ENCODE peak calls at places on chromosomes 4 and X, in nine cellular contexts. One of them, this sample, is unnamed.

GRCh38 chrX:116961872-116962582 is 499.3 kb upstream of the CT83 start:
- DNase-seq in glutamatergic neuron: no peak
- DNase-seq in left lung: no peak
- DNase-seq in astrocyte: no peak
- DNase-seq in bronchial epithelial cell: peak; percentile 17
- DNase-seq in ascending aorta: no peak
- DNase-seq in adrenal gland: no peak
- DNase-seq in right atrium auricular region: no peak
- DNase-seq in fibroblast of lung: no peak
- DNase-seq in this sample: no peak

GRCh38 chr4:72971572-72971971 is 97.9 kb downstream of the COX18 start:
- DNase-seq in glutamatergic neuron: no peak
- DNase-seq in left lung: no peak
- DNase-seq in astrocyte: peak; percentile 97
- DNase-seq in bronchial epithelial cell: peak; percentile 91
- DNase-seq in ascending aorta: no peak
- DNase-seq in adrenal gland: no peak
- DNase-seq in right atrium auricular region: no peak
- DNase-seq in fibroblast of lung: peak; percentile 54
- DNase-seq in this sample: no peak

GRCh38 chrX:21735038-21735752 is 22.7 kb downstream of the SMPX start:
- DNase-seq in glutamatergic neuron: no peak
- DNase-seq in left lung: no peak
- DNase-seq in astrocyte: peak; percentile 76
- DNase-seq in bronchial epithelial cell: no peak
- DNase-seq in ascending aorta: no peak
- DNase-seq in adrenal gland: no peak
- DNase-seq in right atrium auricular region: no peak
- DNase-seq in fibroblast of lung: peak; percentile 64
- DNase-seq in this sample: no peak

GRCh38 chr4:123361195-123361861 is 35.3 kb upstream of the SPRY1 start:
- DNase-seq in glutamatergic neuron: no peak
- DNase-seq in left lung: no peak
- DNase-seq in astrocyte: peak; percentile 86
- DNase-seq in bronchial epithelial cell: peak; percentile 79
- DNase-seq in ascending aorta: peak; percentile 72
- DNase-seq in adrenal gland: peak; percentile 64
- DNase-seq in right atrium auricular region: no peak
- DNase-seq in fibroblast of lung: peak; percentile 97
- DNase-seq in this sample: no peak

GRCh38 chr4:163391756-163392155 is 48.1 kb downstream of the NPY5R start:
- DNase-seq in glutamatergic neuron: no peak
- DNase-seq in left lung: no peak
- DNase-seq in astrocyte: no peak
- DNase-seq in bronchial epithelial cell: no peak
- DNase-seq in ascending aorta: no peak
- DNase-seq in adrenal gland: no peak
- DNase-seq in right atrium auricular region: no peak
- DNase-seq in fibroblast of lung: no peak
- DNase-seq in this sample: no peak

GRCh38 chr4:52982246-52982950 is 120.3 kb downstream of the RASL11B start:
- DNase-seq in glutamatergic neuron: no peak
- DNase-seq in left lung: no peak
- DNase-seq in astrocyte: peak; percentile 32
- DNase-seq in bronchial epithelial cell: peak; percentile 63
- DNase-seq in ascending aorta: no peak
- DNase-seq in adrenal gland: no peak
- DNase-seq in right atrium auricular region: no peak
- DNase-seq in fibroblast of lung: peak; percentile 80
- DNase-seq in this sample: no peak

GRCh38 chr4:46254788-46255187 is 130.9 kb upstream of the GABRG1 start:
- DNase-seq in glutamatergic neuron: no peak
- DNase-seq in left lung: no peak
- DNase-seq in astrocyte: peak; percentile 34
- DNase-seq in bronchial epithelial cell: no peak
- DNase-seq in ascending aorta: no peak
- DNase-seq in adrenal gland: no peak
- DNase-seq in right atrium auricular region: no peak
- DNase-seq in fibroblast of lung: peak; percentile 17
- DNase-seq in this sample: no peak

GRCh38 chrX:9710332-9710731 is 55.3 kb downstream of the GPR143 start:
- DNase-seq in glutamatergic neuron: no peak
- DNase-seq in left lung: no peak
- DNase-seq in astrocyte: peak; percentile 7
- DNase-seq in bronchial epithelial cell: no peak
- DNase-seq in ascending aorta: no peak
- DNase-seq in adrenal gland: no peak
- DNase-seq in right atrium auricular region: no peak
- DNase-seq in fibroblast of lung: no peak
- DNase-seq in this sample: no peak

GRCh38 chr4:100510551-100510950 is 7.3 kb downstream of the EMCN start:
- DNase-seq in glutamatergic neuron: no peak
- DNase-seq in left lung: no peak
- DNase-seq in astrocyte: no peak
- DNase-seq in bronchial epithelial cell: no peak
- DNase-seq in ascending aorta: no peak
- DNase-seq in adrenal gland: no peak
- DNase-seq in right atrium auricular region: no peak
- DNase-seq in fibroblast of lung: no peak
- DNase-seq in this sample: no peak

GRCh38 chr4:114658179-114658578 is 59.6 kb downstream of the UGT8 start:
- DNase-seq in glutamatergic neuron: no peak
- DNase-seq in left lung: no peak
- DNase-seq in astrocyte: no peak
- DNase-seq in bronchial epithelial cell: no peak
- DNase-seq in ascending aorta: no peak
- DNase-seq in adrenal gland: no peak
- DNase-seq in right atrium auricular region: no peak
- DNase-seq in fibroblast of lung: no peak
- DNase-seq in this sample: no peak

GRCh38 chr4:38677466-38677865 is 13.5 kb downstream of the KLF3 start:
- DNase-seq in glutamatergic neuron: no peak
- DNase-seq in left lung: no peak
- DNase-seq in astrocyte: no peak
- DNase-seq in bronchial epithelial cell: no peak
- DNase-seq in ascending aorta: no peak
- DNase-seq in adrenal gland: no peak
- DNase-seq in right atrium auricular region: no peak
- DNase-seq in fibroblast of lung: no peak
- DNase-seq in this sample: no peak

GRCh38 chr4:1842993-1843448 is 12.9 kb downstream of the LETM1 start:
- DNase-seq in glutamatergic neuron: no peak
- DNase-seq in left lung: no peak
- DNase-seq in astrocyte: peak; percentile 90
- DNase-seq in bronchial epithelial cell: no peak
- DNase-seq in ascending aorta: no peak
- DNase-seq in adrenal gland: peak; percentile 83
- DNase-seq in right atrium auricular region: no peak
- DNase-seq in fibroblast of lung: peak; percentile 87
- DNase-seq in this sample: no peak

GRCh38 chr4:184649971-184650855 is 675 bp downstream of the PRIMPOL start:
- DNase-seq in glutamatergic neuron: peak; percentile 30
- DNase-seq in left lung: no peak
- DNase-seq in astrocyte: peak; percentile 42
- DNase-seq in bronchial epithelial cell: peak; percentile 56
- DNase-seq in ascending aorta: peak; percentile 66
- DNase-seq in adrenal gland: peak; percentile 73
- DNase-seq in right atrium auricular region: no peak
- DNase-seq in fibroblast of lung: peak; percentile 47
- DNase-seq in this sample: no peak

GRCh38 chrX:136781180-136781797 is 557 bp upstream of the ARHGEF6 start:
- DNase-seq in glutamatergic neuron: no peak
- DNase-seq in left lung: no peak
- DNase-seq in astrocyte: no peak
- DNase-seq in bronchial epithelial cell: no peak
- DNase-seq in ascending aorta: no peak
- DNase-seq in adrenal gland: peak; percentile 62
- DNase-seq in right atrium auricular region: no peak
- DNase-seq in fibroblast of lung: peak; percentile 19
- DNase-seq in this sample: no peak

GRCh38 chr4:3862640-3863420 is 96.6 kb downstream of the ADRA2C start:
- DNase-seq in glutamatergic neuron: peak; percentile 34
- DNase-seq in left lung: peak; percentile 71
- DNase-seq in astrocyte: no peak
- DNase-seq in bronchial epithelial cell: no peak
- DNase-seq in ascending aorta: no peak
- DNase-seq in adrenal gland: no peak
- DNase-seq in right atrium auricular region: no peak
- DNase-seq in fibroblast of lung: no peak
- DNase-seq in this sample: peak; percentile 45

GRCh38 chr4:15003891-15004700 is 1.8 kb downstream of the CPEB2 start:
- DNase-seq in glutamatergic neuron: peak; percentile 57
- DNase-seq in left lung: peak; percentile 93
- DNase-seq in astrocyte: no peak
- DNase-seq in bronchial epithelial cell: peak; percentile 8
- DNase-seq in ascending aorta: peak; percentile 75
- DNase-seq in adrenal gland: peak; percentile 72
- DNase-seq in right atrium auricular region: no peak
- DNase-seq in fibroblast of lung: no peak
- DNase-seq in this sample: peak; percentile 77

GRCh38 chr4:87499415-87500106 is 29.6 kb downstream of the SPARCL1 start:
- DNase-seq in glutamatergic neuron: no peak
- DNase-seq in left lung: no peak
- DNase-seq in astrocyte: no peak
- DNase-seq in bronchial epithelial cell: no peak
- DNase-seq in ascending aorta: no peak
- DNase-seq in adrenal gland: no peak
- DNase-seq in right atrium auricular region: no peak
- DNase-seq in fibroblast of lung: no peak
- DNase-seq in this sample: no peak

GRCh38 chrX:56499372-56499771 is 64.1 kb upstream of the UBQLN2 start:
- DNase-seq in glutamatergic neuron: no peak
- DNase-seq in left lung: no peak
- DNase-seq in astrocyte: no peak
- DNase-seq in bronchial epithelial cell: peak; percentile 87
- DNase-seq in ascending aorta: no peak
- DNase-seq in adrenal gland: no peak
- DNase-seq in right atrium auricular region: no peak
- DNase-seq in fibroblast of lung: no peak
- DNase-seq in this sample: no peak
- TF ChIP-seq CTCF in glutamatergic neuron: no peak
- TF ChIP-seq CTCF in left lung: no peak
- TF ChIP-seq CTCF in astrocyte: no peak
- TF ChIP-seq CTCF in bronchial epithelial cell: no peak
- TF ChIP-seq CTCF in ascending aorta: no peak
- TF ChIP-seq CTCF in adrenal gland: no peak
- TF ChIP-seq CTCF in right atrium auricular region: no peak
- TF ChIP-seq CTCF in fibroblast of lung: no peak
- TF ChIP-seq CTCF in this sample: no peak

DNA sequence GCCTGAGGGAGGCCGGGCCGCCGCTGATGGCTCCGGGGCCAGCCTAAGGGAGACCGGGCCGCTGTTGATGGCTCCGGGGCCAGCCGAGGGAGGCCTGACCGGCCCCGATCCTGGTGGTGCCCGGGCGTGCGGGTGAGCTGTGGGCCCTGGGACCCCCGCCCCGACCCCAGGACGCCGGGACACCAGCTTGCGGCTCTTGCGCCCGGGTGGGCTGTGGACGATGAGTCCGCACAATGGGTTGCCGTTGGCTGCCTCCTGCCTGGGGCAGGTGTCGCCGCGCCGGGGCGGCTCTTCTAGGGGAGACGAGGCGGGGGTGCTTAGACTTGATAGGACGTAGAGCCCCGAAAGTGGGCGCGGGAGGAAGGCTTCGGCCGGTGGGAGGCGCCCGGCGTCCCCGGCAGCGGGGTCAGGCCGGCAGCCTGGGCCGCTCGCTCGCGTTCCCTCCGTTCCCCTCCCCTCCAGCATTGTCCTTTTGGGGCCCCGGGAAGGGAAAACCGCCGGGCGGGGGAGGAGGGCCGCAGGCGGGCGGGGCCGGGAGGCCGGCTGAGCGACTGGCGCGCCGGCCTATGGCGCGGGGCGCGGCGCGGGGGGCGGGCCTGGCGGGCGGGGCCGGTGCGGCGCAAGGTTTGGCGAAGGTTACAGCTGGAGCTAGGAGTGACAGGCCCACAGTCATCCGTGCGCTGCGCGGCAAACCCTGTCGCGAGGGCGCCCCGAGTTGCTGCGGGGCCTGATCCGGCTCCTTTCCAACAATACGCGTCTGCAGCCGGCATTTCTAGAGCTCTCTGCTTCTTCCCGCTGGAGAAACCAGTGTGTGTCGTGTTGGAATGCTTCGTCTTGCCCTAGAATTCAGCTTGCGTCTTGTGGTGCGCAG is 819 bp downstream of the KIAA0232 start:
- DNase-seq in glutamatergic neuron: peak; percentile 95
- DNase-seq in left lung: peak; percentile 97
- DNase-seq in astrocyte: peak; percentile 58
- DNase-seq in bronchial epithelial cell: peak; percentile 58
- DNase-seq in ascending aorta: peak; percentile 94
- DNase-seq in adrenal gland: peak; percentile 95
- DNase-seq in right atrium auricular region: peak; percentile 90
- DNase-seq in fibroblast of lung: peak; percentile 90
- DNase-seq in this sample: peak; percentile 91
- TF ChIP-seq CTCF in glutamatergic neuron: no peak
- TF ChIP-seq CTCF in left lung: no peak
- TF ChIP-seq CTCF in astrocyte: no peak
- TF ChIP-seq CTCF in bronchial epithelial cell: peak; percentile 8
- TF ChIP-seq CTCF in ascending aorta: peak; percentile 28
- TF ChIP-seq CTCF in adrenal gland: no peak
- TF ChIP-seq CTCF in right atrium auricular region: no peak
- TF ChIP-seq CTCF in fibroblast of lung: peak; percentile 8
- TF ChIP-seq CTCF in this sample: peak; percentile 21

GRCh38 chrX:111264397-111264796 is 5.9 kb downstream of the CAPN6 start:
- DNase-seq in glutamatergic neuron: no peak
- DNase-seq in left lung: no peak
- DNase-seq in astrocyte: no peak
- DNase-seq in bronchial epithelial cell: no peak
- DNase-seq in ascending aorta: no peak
- DNase-seq in adrenal gland: no peak
- DNase-seq in right atrium auricular region: no peak
- DNase-seq in fibroblast of lung: no peak
- DNase-seq in this sample: no peak
- TF ChIP-seq CTCF in glutamatergic neuron: no peak
- TF ChIP-seq CTCF in left lung: no peak
- TF ChIP-seq CTCF in astrocyte: no peak
- TF ChIP-seq CTCF in bronchial epithelial cell: no peak
- TF ChIP-seq CTCF in ascending aorta: no peak
- TF ChIP-seq CTCF in adrenal gland: no peak
- TF ChIP-seq CTCF in right atrium auricular region: no peak
- TF ChIP-seq CTCF in fibroblast of lung: no peak
- TF ChIP-seq CTCF in this sample: no peak

GRCh38 chr4:170697845-170698244 is 608.1 kb upstream of the AADAT start:
- DNase-seq in glutamatergic neuron: no peak
- DNase-seq in left lung: no peak
- DNase-seq in astrocyte: no peak
- DNase-seq in bronchial epithelial cell: no peak
- DNase-seq in ascending aorta: no peak
- DNase-seq in adrenal gland: no peak
- DNase-seq in right atrium auricular region: no peak
- DNase-seq in fibroblast of lung: no peak
- DNase-seq in this sample: no peak

GRCh38 chr4:170700064-170700463 is 610.3 kb upstream of the AADAT start:
- DNase-seq in glutamatergic neuron: no peak
- DNase-seq in left lung: no peak
- DNase-seq in astrocyte: no peak
- DNase-seq in bronchial epithelial cell: no peak
- DNase-seq in ascending aorta: no peak
- DNase-seq in adrenal gland: no peak
- DNase-seq in right atrium auricular region: no peak
- DNase-seq in fibroblast of lung: no peak
- DNase-seq in this sample: no peak

GRCh38 chr4:170697045-170697444 is 607.3 kb upstream of the AADAT start:
- DNase-seq in glutamatergic neuron: no peak
- DNase-seq in left lung: no peak
- DNase-seq in astrocyte: no peak
- DNase-seq in bronchial epithelial cell: no peak
- DNase-seq in ascending aorta: no peak
- DNase-seq in adrenal gland: no peak
- DNase-seq in right atrium auricular region: no peak
- DNase-seq in fibroblast of lung: no peak
- DNase-seq in this sample: no peak

GRCh38 chr4:170698334-170698733 is 608.6 kb upstream of the AADAT start:
- DNase-seq in glutamatergic neuron: no peak
- DNase-seq in left lung: no peak
- DNase-seq in astrocyte: no peak
- DNase-seq in bronchial epithelial cell: no peak
- DNase-seq in ascending aorta: no peak
- DNase-seq in adrenal gland: no peak
- DNase-seq in right atrium auricular region: no peak
- DNase-seq in fibroblast of lung: no peak
- DNase-seq in this sample: no peak
- TF ChIP-seq CTCF in glutamatergic neuron: no peak
- TF ChIP-seq CTCF in left lung: no peak
- TF ChIP-seq CTCF in astrocyte: no peak
- TF ChIP-seq CTCF in bronchial epithelial cell: no peak
- TF ChIP-seq CTCF in ascending aorta: no peak
- TF ChIP-seq CTCF in adrenal gland: no peak
- TF ChIP-seq CTCF in right atrium auricular region: no peak
- TF ChIP-seq CTCF in fibroblast of lung: no peak
- TF ChIP-seq CTCF in this sample: no peak

This sample was measured in lower lobe of right lung.